ENCODE peak calls at places on chromosomes 4 and X, in five cellular contexts. R is ovary, E is PC-9, S is tibial artery, Q is H9. A is an unnamed sample.

GRCh38 chrX:119391279-119391678 is 7.9 kb upstream of the SLC25A43 start:
- DNase-seq in R (no peak), E (no peak), S (no peak), Q (no peak), A (no peak)

GRCh38 chrX:49970699-49971098 is 48.3 kb downstream of the CLCN5 start:
- DNase-seq in R (no peak), E (no peak), S (no peak), Q (no peak), A (no peak)

GRCh38 chr4:26400140-26400539 is 79.3 kb downstream of the RBPJ start:
- DNase-seq in R (no peak), E (no peak), S (no peak), Q (no peak), A (no peak)

GRCh38 chrX:13102636-13103035 is 58.2 kb upstream of the FAM9C start:
- DNase-seq in R (no peak), E (no peak), S (no peak), Q (no peak), A (peak; percentile 62)

GRCh38 chrX:110104078-110104477 is 101.2 kb downstream of the TMEM164 start:
- DNase-seq in R (no peak), E (no peak), S (no peak), Q (no peak), A (no peak)

GRCh38 chr4:183118585-183118984 is 19.5 kb downstream of the WWC2 start:
- DNase-seq in R (no peak), E (peak; percentile 86), S (no peak), Q (no peak), A (peak; percentile 98)

GRCh38 chr4:2936773-2937145 is 26.4 kb downstream of the NOP14 start:
- DNase-seq in R (no peak), E (peak; percentile 73), S (peak; percentile 14), Q (no peak), A (peak; percentile 76)

GRCh38 chr4:74473155-74473811 is 28.3 kb downstream of the AREG start:
- DNase-seq in R (no peak), E (peak; percentile 71), S (peak; percentile 41), Q (no peak), A (peak; percentile 84)

GRCh38 chr4:72302981-72303704 is 265.9 kb downstream of the ADAMTS3 start:
- DNase-seq in R (peak; percentile 7), E (no peak), S (no peak), Q (peak; percentile 71), A (no peak)

GRCh38 chrX:121308276-121308805 is 260.9 kb downstream of the GLUD2 start:
- DNase-seq in R (peak; percentile 6), E (no peak), S (peak; percentile 28), Q (peak; percentile 35), A (peak; percentile 86)

GRCh38 chrX:72262077-72262476 is 15.0 kb downstream of the RPS4X start:
- DNase-seq in R (no peak), E (no peak), S (no peak), Q (no peak), A (no peak)

GRCh38 chrX:144566592-144566991 is 680.7 kb upstream of the SPANXN1 start:
- DNase-seq in R (no peak), E (no peak), S (no peak), Q (peak; percentile 36), A (no peak)

GRCh38 chrX:132737743-132738142 is 220.7 kb downstream of the HS6ST2 start:
- DNase-seq in R (no peak), E (peak; percentile 65), S (no peak), Q (no peak), A (no peak)

GRCh38 chr4:111011458-111011857 is 388.6 kb upstream of the PITX2 start:
- DNase-seq in R (no peak), E (no peak), S (no peak), Q (peak; percentile 55), A (no peak)

GRCh38 chr4:128835498-128836222 is 26.2 kb downstream of the JADE1 start:
- DNase-seq in R (peak; percentile 78), E (no peak), S (peak; percentile 46), Q (no peak), A (no peak)

GRCh38 chr4:80153800-80154546 is 43.3 kb upstream of the PRDM8 start:
- DNase-seq in R (no peak), E (no peak), S (no peak), Q (no peak), A (peak; percentile 28)

GRCh38 chr4:80154547-80154933 is 42.8 kb upstream of the PRDM8 start:
- DNase-seq in R (no peak), E (no peak), S (no peak), Q (no peak), A (no peak)

GRCh38 chr4:80151981-80152380 is 45.3 kb upstream of the PRDM8 start:
- DNase-seq in R (no peak), E (no peak), S (no peak), Q (no peak), A (no peak)

GRCh38 chr4:80155286-80155982 is 41.9 kb upstream of the PRDM8 start:
- DNase-seq in R (no peak), E (no peak), S (no peak), Q (no peak), A (no peak)

DNA sequence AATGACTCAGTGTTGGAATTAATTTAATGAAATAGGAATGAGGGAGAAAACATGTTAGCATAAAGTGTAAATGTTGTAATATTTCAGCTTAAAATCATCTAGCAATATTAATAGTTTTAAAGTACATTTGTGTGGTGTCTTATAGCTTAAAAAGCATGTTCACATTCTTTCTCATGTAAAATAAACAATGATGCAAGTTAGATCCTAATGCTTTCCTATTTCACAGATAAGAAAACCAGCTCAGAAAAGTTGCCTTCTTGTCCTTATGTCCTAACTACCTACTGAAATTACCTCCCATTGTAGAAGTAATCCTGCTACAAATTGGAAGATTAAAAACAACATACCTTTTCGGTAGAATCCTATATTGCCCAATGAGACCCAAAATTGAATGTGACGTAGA is 40.9 kb upstream of the PRDM8 start:
- DNase-seq in R (no peak), E (no peak), S (no peak), Q (no peak), A (no peak)
- TF ChIP-seq CTCF in R (no peak), E (no peak), S (no peak), Q (no peak), A (no peak)

GRCh38 chrX:130091976-130092522 is 18.2 kb downstream of the ELF4 start:
- DNase-seq in R (no peak), E (no peak), S (peak; percentile 30), Q (peak; percentile 47), A (no peak)
- H3K27ac ChIP-seq in R (no peak overlapping the region), E (peak overlapping the region; percentile 36), S (no peak overlapping the region), Q (no peak overlapping the region), A (no peak overlapping the region)

GRCh38 chrX:77415161-77415560 is 32.0 kb upstream of the FGF16 start:
- DNase-seq in R (no peak), E (no peak), S (no peak), Q (no peak), A (no peak)
- TF ChIP-seq CTCF in R (no peak), E (peak; percentile 61), S (peak; percentile 12), Q (peak; percentile 55), A (no peak)

DNA sequence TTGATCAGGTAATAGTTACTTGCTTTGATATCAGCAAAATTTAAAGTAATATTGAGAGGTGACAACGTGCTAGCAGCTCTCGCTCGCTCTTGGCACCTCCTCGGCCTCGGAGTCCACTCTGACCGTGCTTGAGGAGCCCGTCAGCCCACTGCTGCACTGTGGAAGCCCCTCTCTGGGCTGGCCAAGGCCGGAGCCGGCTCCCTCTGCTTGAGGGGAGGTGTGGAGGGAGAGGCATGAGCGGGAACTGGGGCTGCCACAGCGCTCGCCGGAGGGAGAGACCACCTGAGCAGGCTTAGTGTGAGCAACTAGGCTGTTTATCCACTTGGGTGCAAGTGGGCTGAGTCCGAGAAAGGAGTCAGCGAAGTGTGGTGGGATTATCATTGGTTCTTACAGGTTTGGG is 455.7 kb upstream of the PCDH7 start:
- DNase-seq in R (no peak), E (no peak), S (no peak), Q (no peak), A (no peak)
- H3K27ac ChIP-seq in R (no peak overlapping the region), E (no peak overlapping the region), S (no peak overlapping the region), Q (no peak overlapping the region), A (no peak overlapping the region)